ENCODE peak calls at places on chromosomes 3 and 15, in four cellular contexts. One of them, this sample, is unnamed.

GRCh38 chr15:70777156-70777926 is 14.0 kb upstream of the UACA start:
- DNase-seq in right cardiac atrium: no peak
- DNase-seq in NCI-H774: no peak
- DNase-seq in foreskin melanocyte: no peak
- DNase-seq in this sample: no peak

GRCh38 chr15:89071471-89071870 is 16.8 kb upstream of the ABHD2 start:
- DNase-seq in NCI-H774: no peak
- DNase-seq in right cardiac atrium: no peak
- DNase-seq in foreskin melanocyte: no peak
- DNase-seq in this sample: no peak

GRCh38 chr15:91946914-91947313 is 93.4 kb downstream of the SLCO3A1 start:
- DNase-seq in foreskin melanocyte: no peak
- DNase-seq in NCI-H774: no peak
- DNase-seq in right cardiac atrium: no peak
- DNase-seq in this sample: no peak

GRCh38 chr3:137962251-137962650 is 47.7 kb upstream of the CLDN18 start:
- DNase-seq in right cardiac atrium: no peak
- DNase-seq in NCI-H774: no peak
- DNase-seq in foreskin melanocyte: no peak
- DNase-seq in this sample: no peak

GRCh38 chr3:150278843-150279341 is 129.2 kb upstream of the TSC22D2 start:
- DNase-seq in NCI-H774: peak
- DNase-seq in right cardiac atrium: no peak
- DNase-seq in foreskin melanocyte: no peak
- DNase-seq in this sample: no peak

GRCh38 chr15:99279290-99279689 is 28.0 kb downstream of the LRRC28 start:
- DNase-seq in right cardiac atrium: no peak
- DNase-seq in foreskin melanocyte: peak
- DNase-seq in NCI-H774: no peak
- DNase-seq in this sample: no peak

GRCh38 chr3:13708871-13709595 is 160.1 kb downstream of the FBLN2 start:
- DNase-seq in foreskin melanocyte: no peak
- DNase-seq in right cardiac atrium: no peak
- DNase-seq in NCI-H774: no peak
- DNase-seq in this sample: no peak

GRCh38 chr3:4356642-4357041 is 53.5 kb downstream of the SETMAR start:
- DNase-seq in NCI-H774: no peak
- DNase-seq in right cardiac atrium: no peak
- DNase-seq in foreskin melanocyte: no peak
- DNase-seq in this sample: no peak

GRCh38 chr3:8765528-8765927 is 3.9 kb downstream of the OXTR start:
- DNase-seq in foreskin melanocyte: no peak
- DNase-seq in right cardiac atrium: no peak
- DNase-seq in NCI-H774: no peak
- DNase-seq in this sample: no peak

This sample was measured in left ventricle myocardium superior.